ENCODE peak calls at places on chromosomes 16 and 17, in five cellular contexts. V is endothelial cell; K is heart right ventricle; B is activated CD8-positive, alpha-beta memory T cell treated with anti-CD3 and anti-CD28 coated beads for 1 hour; C is head of caudate nucleus. G is an unnamed sample.

GRCh38 chr16:67697407-67697806 is 21.7 kb downstream of the GFOD2 start:
- DNase-seq in K (no peak), C (no peak), B (no peak), V (no peak), G (no peak)

GRCh38 chr17:28959471-28959871 is 8.2 kb upstream of the PHF12 start:
- DNase-seq in K (no peak), C (no peak), V (no peak), B (no peak), G (peak; percentile 2)

GRCh38 chr17:14672830-14673229 is 371.9 kb downstream of the HS3ST3B1 start:
- DNase-seq in V (no peak), C (no peak), B (no peak), K (no peak), G (no peak)

GRCh38 chr16:72590179-72590937 is 418.4 kb upstream of the PMFBP1 start:
- DNase-seq in C (no peak), V (no peak), B (no peak), K (no peak), G (no peak)

GRCh38 chr17:59964455-59965328 is at the start of gene RNFT1:
- DNase-seq in V (peak; percentile 87), C (peak; percentile 95), K (peak; percentile 92), B (peak; percentile 90), G (peak; percentile 99)

GRCh38 chr17:47816111-47816735 is 5.4 kb downstream of the OSBPL7 start:
- DNase-seq in K (no peak), B (no peak), C (no peak), V (no peak), G (no peak)

GRCh38 chr16:2692948-2693651 is 10.8 kb downstream of the KCTD5 start:
- DNase-seq in B (no peak), C (peak; percentile 73), V (no peak), K (no peak), G (no peak)

GRCh38 chr16:76287466-76287865 is 10.3 kb downstream of the CNTNAP4 start:
- DNase-seq in C (no peak), B (no peak), V (no peak), K (no peak), G (no peak)

GRCh38 chr17:27345141-27345904 is 51.4 kb downstream of the WSB1 start:
- DNase-seq in V (peak; percentile 48), K (no peak), C (peak; percentile 79), B (no peak), G (no peak)

GRCh38 chr16:51816929-51817328 is 665.9 kb upstream of the SALL1 start:
- DNase-seq in V (no peak), K (no peak), B (no peak), C (no peak), G (no peak)

GRCh38 chr16:27844826-27845225 is 218.7 kb downstream of the GSG1L start:
- DNase-seq in K (no peak), C (no peak), B (no peak), V (no peak), G (no peak)

GRCh38 chr16:75196826-75197225 is 10.1 kb downstream of the CTRB2 start:
- DNase-seq in B (no peak), K (no peak), V (no peak), C (no peak), G (no peak)

GRCh38 chr16:28063611-28064061 is at the start of gene GSG1L:
- DNase-seq in K (no peak), V (peak; percentile 27), B (no peak), C (no peak), G (peak; percentile 58)

GRCh38 chr17:82910041-82910481 is 70.2 kb upstream of the ZNF750 start:
- DNase-seq in V (no peak), K (no peak), B (no peak), C (no peak), G (no peak)

GRCh38 chr16:54936979-54937672 is 6.5 kb downstream of the IRX5 start:
- DNase-seq in V (peak; percentile 71), C (no peak), K (peak; percentile 38), B (no peak), G (peak; percentile 71)

GRCh38 chr17:6496636-6497441 is 52.6 kb downstream of the PIMREG start:
- DNase-seq in K (no peak), V (no peak), C (no peak), B (no peak), G (no peak)

GRCh38 chr17:43732961-43733360 is 25.6 kb downstream of the SOST start:
- DNase-seq in K (no peak), V (no peak), B (no peak), C (no peak), G (no peak)

GRCh38 chr16:52470601-52471000 is 76.3 kb downstream of the TOX3 start:
- DNase-seq in V (no peak), K (no peak), B (no peak), C (no peak), G (no peak)

GRCh38 chr16:75576384-75576811 is 10.2 kb downstream of the GABARAPL2 start:
- DNase-seq in V (no peak), B (no peak), C (peak; percentile 59), K (no peak), G (no peak)

GRCh38 chr16:25700547-25700946 is 8.8 kb downstream of the HS3ST4 start:
- DNase-seq in C (no peak), V (no peak), K (no peak), B (no peak), G (no peak)

GRCh38 chr17:82301300-82301915 is 16.0 kb downstream of the CD7 start:
- DNase-seq in B (no peak), C (no peak), K (no peak), V (no peak), G (no peak)

GRCh38 chr17:12927541-12928425 is 90.0 kb downstream of the ELAC2 start:
- DNase-seq in K (peak; percentile 47), V (peak; percentile 10), B (no peak), C (no peak), G (no peak)

GRCh38 chr16:87457051-87457611 is 35.7 kb downstream of the ZCCHC14 start:
- DNase-seq in B (no peak), K (no peak), V (no peak), C (no peak), G (no peak)

GRCh38 chr17:76997981-76998531 is 129.9 kb downstream of the MGAT5B start:
- DNase-seq in V (no peak), B (peak; percentile 8), K (no peak), C (no peak), G (no peak)

GRCh38 chr17:40417258-40417608 is 463 bp downstream of the TOP2A start:
- DNase-seq in B (no peak), K (no peak), C (no peak), V (peak; percentile 22), G (no peak)

GRCh38 chr16:10600792-10601443 is 20.5 kb upstream of the EMP2 start:
- DNase-seq in B (no peak), C (no peak), V (no peak), K (no peak), G (no peak)

GRCh38 chr17:46940692-46941404 is 17.9 kb downstream of the GOSR2 start:
- DNase-seq in V (peak; percentile 88), K (peak; percentile 78), B (peak; percentile 46), C (peak; percentile 85), G (peak; percentile 84)

GRCh38 chr16:11851301-11852091 is at the start of gene RSL1D1:
- DNase-seq in K (peak; percentile 91), C (peak; percentile 92), V (peak; percentile 93), B (peak; percentile 91), G (peak; percentile 84)

GRCh38 chr17:78818932-78819331 is 21.7 kb downstream of the USP36 start:
- DNase-seq in C (no peak), V (peak; percentile 55), K (no peak), B (no peak), G (no peak)

GRCh38 chr16:83713597-83713996 is 94.2 kb upstream of the HSBP1 start:
- DNase-seq in V (no peak), B (no peak), C (no peak), K (no peak), G (no peak)

GRCh38 chr17:63446218-63446980 is at the start of gene CYB561:
- DNase-seq in V (peak; percentile 71), K (peak; percentile 59), C (no peak), B (peak; percentile 51), G (peak; percentile 91)

GRCh38 chr16:23391381-23392222 is 61.4 kb downstream of the COG7 start:
- DNase-seq in V (no peak), B (no peak), K (no peak), C (no peak), G (no peak)

GRCh38 chr17:4625181-4625601 is 16.3 kb downstream of the ALOX15 start:
- DNase-seq in B (no peak), V (no peak), K (no peak), C (no peak), G (no peak)

GRCh38 chr16:87344931-87345631 is 27.9 kb upstream of the C16orf95 start:
- DNase-seq in K (peak; percentile 48), B (peak; percentile 18), V (no peak), C (no peak), G (no peak)

GRCh38 chr17:51000835-51001638 is 119.6 kb downstream of the SPAG9 start:
- DNase-seq in V (peak; percentile 10), C (no peak), K (peak; percentile 47), B (no peak), G (peak; percentile 36)

GRCh38 chr17:66829386-66829864 is 5.5 kb upstream of the CACNG5 start:
- DNase-seq in B (no peak), V (peak; percentile 76), K (peak; percentile 35), C (no peak), G (peak; percentile 66)

GRCh38 chr17:48241131-48241591 is 133.6 kb downstream of the SNX11 start:
- DNase-seq in V (no peak), B (no peak), K (peak; percentile 38), C (no peak), G (no peak)